ENCODE peak calls at places on chromosomes 6 and 20, in five cellular contexts. S, D, U, K and J are unnamed samples.

GRCh38 chr6:50093116-50093937 is 43.6 kb upstream of the DEFB112 start:
- DNase-seq in S (no peak), K (no peak), U (no peak), D (no peak), J (no peak)

GRCh38 chr20:34705383-34706021 is 1.4 kb downstream of the TP53INP2 start:
- DNase-seq in U (peak; percentile 33), K (no peak), S (peak; percentile 68), D (peak; percentile 23), J (peak; percentile 69)

GRCh38 chr6:54717849-54718455 is 128.6 kb upstream of the FAM83B start:
- DNase-seq in K (peak; percentile 61), S (no peak), U (peak; percentile 78), D (peak; percentile 64), J (peak; percentile 93)

GRCh38 chr6:169292340-169293124 is 38.9 kb upstream of the THBS2 start:
- DNase-seq in U (no peak), K (no peak), D (peak; percentile 87), S (no peak), J (peak; percentile 93)

GRCh38 chr20:23584434-23585199 is 16.3 kb upstream of the CST9L start:
- DNase-seq in S (no peak), U (no peak), K (no peak), D (no peak), J (no peak)

GRCh38 chr6:111686249-111686997 is 80.7 kb upstream of the TRAF3IP2 start:
- DNase-seq in U (no peak), S (no peak), D (no peak), K (no peak), J (no peak)

GRCh38 chr20:10217517-10218410 is 866 bp upstream of the SNAP25 start:
- DNase-seq in U (peak; percentile 37), S (peak; percentile 83), K (no peak), D (peak; percentile 90), J (peak; percentile 63)

GRCh38 chr6:35181933-35182612 is 31.7 kb upstream of the SCUBE3 start:
- DNase-seq in K (no peak), U (peak; percentile 41), D (peak; percentile 86), S (peak; percentile 92), J (peak; percentile 76)

GRCh38 chr6:81761197-81761596 is 8.7 kb upstream of the TENT5A start:
- DNase-seq in U (no peak), D (peak; percentile 35), S (no peak), K (no peak), J (peak; percentile 48)

GRCh38 chr6:108684809-108685329 is 124.2 kb downstream of the FOXO3 start:
- DNase-seq in U (no peak), S (no peak), K (no peak), D (peak; percentile 32), J (no peak)

GRCh38 chr6:3432416-3432815 is 24.4 kb downstream of the SLC22A23 start:
- DNase-seq in U (no peak), D (no peak), K (no peak), S (no peak), J (peak; percentile 93)

GRCh38 chr6:32255212-32256153 is 31.6 kb upstream of the NOTCH4 start:
- DNase-seq in U (peak; percentile 53), D (peak; percentile 95), S (peak; percentile 81), K (no peak), J (peak; percentile 91)

GRCh38 chr6:159953091-159953581 is 15.7 kb upstream of the IGF2R start:
- DNase-seq in S (peak; percentile 73), U (no peak), K (no peak), D (peak; percentile 96), J (peak; percentile 83)

GRCh38 chr6:21856844-21857243 is 263.3 kb downstream of the SOX4 start:
- DNase-seq in S (no peak), U (no peak), K (no peak), D (peak; percentile 53), J (peak; percentile 91)

GRCh38 chr6:15389759-15390723 is 144.2 kb downstream of the JARID2 start:
- DNase-seq in D (peak; percentile 78), U (no peak), S (no peak), K (peak; percentile 69), J (no peak)

GRCh38 chr6:19478992-19479391 is 358.2 kb upstream of the ID4 start:
- DNase-seq in K (no peak), S (no peak), D (peak; percentile 10), U (no peak), J (peak; percentile 48)

GRCh38 chr6:17096657-17097056 is 5.2 kb upstream of the STMND1 start:
- DNase-seq in S (no peak), U (no peak), K (no peak), D (no peak), J (no peak)

GRCh38 chr6:140264451-140264850 is 890.0 kb upstream of the CITED2 start:
- DNase-seq in D (no peak), K (no peak), U (no peak), S (no peak), J (no peak)

GRCh38 chr20:45833030-45833882 is at the start of gene SNX21:
- DNase-seq in D (peak; percentile 97), S (peak; percentile 96), K (no peak), U (peak; percentile 80), J (peak; percentile 80)

GRCh38 chr6:63597142-63598000 is 25.1 kb downstream of the LOC128125822 start:
- DNase-seq in U (no peak), K (peak; percentile 5), D (peak; percentile 8), S (no peak), J (peak; percentile 65)

GRCh38 chr20:61932711-61933480 is 132.8 kb downstream of the TAF4 start:
- DNase-seq in D (no peak), K (no peak), S (peak; percentile 59), U (peak; percentile 6), J (no peak)

GRCh38 chr6:163667372-163668060 is 253.0 kb downstream of the QKI start:
- DNase-seq in K (peak; percentile 94), S (no peak), U (no peak), D (peak; percentile 17), J (no peak)

GRCh38 chr6:158283304-158284005 is 28.8 kb upstream of the TULP4 start:
- DNase-seq in S (no peak), K (peak; percentile 22), U (no peak), D (peak; percentile 56), J (peak; percentile 30)

GRCh38 chr6:133392015-133392414 is 150.9 kb downstream of the EYA4 start:
- DNase-seq in K (no peak), U (no peak), D (no peak), S (no peak), J (no peak)

GRCh38 chr6:122365775-122366403 is 33.6 kb upstream of the HSF2 start:
- DNase-seq in K (no peak), D (no peak), U (no peak), S (no peak), J (peak; percentile 17)

GRCh38 chr6:89986650-89987074 is 92.4 kb downstream of the GJA10 start:
- DNase-seq in U (no peak), D (peak; percentile 43), S (no peak), K (no peak), J (peak; percentile 76)

GRCh38 chr6:88492824-88493223 is 326.7 kb upstream of the CNR1 start:
- DNase-seq in D (peak; percentile 63), S (no peak), K (peak; percentile 53), U (no peak), J (peak; percentile 29)

DNA sequence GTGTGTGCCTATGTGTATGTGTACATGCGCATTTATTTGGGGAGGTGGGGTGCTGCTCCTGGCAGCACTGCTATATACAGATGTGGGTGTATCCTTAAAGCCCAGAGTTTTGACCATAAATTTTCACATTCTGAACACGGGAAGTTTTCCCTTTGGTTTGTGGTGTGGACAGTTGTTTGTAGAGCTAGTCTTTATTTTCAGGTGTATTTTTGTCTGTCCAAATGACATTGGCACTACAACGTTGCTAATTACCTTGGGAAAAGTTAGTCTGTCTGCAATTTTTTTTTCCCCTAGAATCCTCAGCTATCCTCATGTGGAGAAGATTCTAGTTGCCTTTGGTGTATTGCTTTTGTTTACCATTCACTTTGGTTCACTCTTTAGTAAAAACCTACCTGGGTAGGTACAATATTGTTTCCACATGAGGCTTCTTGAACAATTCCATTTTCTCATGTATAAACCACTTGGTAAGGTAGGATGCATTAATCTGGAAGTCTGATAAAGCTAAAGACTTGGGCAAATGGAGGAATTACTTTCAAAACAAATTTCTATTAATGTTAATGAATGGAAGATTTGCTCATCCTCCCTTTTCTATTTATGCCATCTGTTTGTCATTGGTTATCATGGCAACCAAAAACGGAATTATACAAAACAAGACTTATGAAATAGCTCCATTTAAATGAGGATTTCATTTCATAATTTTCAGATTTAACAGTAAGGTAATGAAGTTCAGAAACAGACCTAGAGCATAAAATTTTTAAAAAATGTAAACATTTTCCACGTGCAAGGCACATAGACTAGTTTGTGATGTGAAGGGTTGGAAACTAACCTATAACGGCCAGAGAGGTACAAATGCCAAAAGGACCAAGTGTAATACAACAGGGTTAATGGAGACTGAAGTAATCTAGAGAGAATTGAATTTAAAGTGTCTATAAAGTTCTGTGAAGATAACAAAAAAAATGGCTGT is 3.9 kb downstream of the CCN2 start:
- DNase-seq in K (no peak), S (no peak), U (peak; percentile 35), D (peak; percentile 84), J (peak; percentile 29)
- H3K4me3 ChIP-seq in K (no peak overlapping the region), S (peak overlapping the region; percentile 89), U (no peak overlapping the region), D (peak overlapping the region; percentile 75), J (no peak overlapping the region)

GRCh38 chr6:95364016-95364604 is 213.2 kb upstream of the MANEA start:
- DNase-seq in D (peak; percentile 20), U (no peak), S (no peak), K (peak; percentile 39), J (peak; percentile 37)
- TF ChIP-seq CTCF in D (peak; percentile 28), U (peak; percentile 39), S (no peak), K (peak; percentile 80), J (peak; percentile 28)

DNA sequence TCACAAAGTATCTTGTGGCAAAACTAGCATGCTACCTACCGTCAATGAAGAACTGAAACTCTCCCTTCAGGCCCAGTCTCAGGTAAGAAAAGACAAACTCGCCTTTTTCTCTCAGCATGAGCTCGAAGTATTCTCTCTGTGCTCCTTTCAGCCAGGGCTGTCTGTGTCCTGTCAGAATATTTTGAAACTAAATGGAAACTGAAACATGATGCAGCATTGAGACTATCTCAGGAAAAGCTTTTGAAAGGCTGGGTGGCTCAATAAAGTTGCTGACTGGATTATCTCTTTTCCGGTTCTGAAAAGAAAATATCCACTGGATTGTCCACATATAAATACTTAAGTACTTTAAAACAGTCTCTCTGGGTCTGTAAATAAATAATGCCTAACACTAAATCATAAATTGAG is 718 bp downstream of the CALHM5 start:
- DNase-seq in S (no peak), U (no peak), K (no peak), D (peak; percentile 39), J (no peak)
- H3K4me3 ChIP-seq in S (peak overlapping the region; percentile 55), U (no peak overlapping the region), K (no peak overlapping the region), D (peak overlapping the region; percentile 59), J (no peak overlapping the region)

DNA sequence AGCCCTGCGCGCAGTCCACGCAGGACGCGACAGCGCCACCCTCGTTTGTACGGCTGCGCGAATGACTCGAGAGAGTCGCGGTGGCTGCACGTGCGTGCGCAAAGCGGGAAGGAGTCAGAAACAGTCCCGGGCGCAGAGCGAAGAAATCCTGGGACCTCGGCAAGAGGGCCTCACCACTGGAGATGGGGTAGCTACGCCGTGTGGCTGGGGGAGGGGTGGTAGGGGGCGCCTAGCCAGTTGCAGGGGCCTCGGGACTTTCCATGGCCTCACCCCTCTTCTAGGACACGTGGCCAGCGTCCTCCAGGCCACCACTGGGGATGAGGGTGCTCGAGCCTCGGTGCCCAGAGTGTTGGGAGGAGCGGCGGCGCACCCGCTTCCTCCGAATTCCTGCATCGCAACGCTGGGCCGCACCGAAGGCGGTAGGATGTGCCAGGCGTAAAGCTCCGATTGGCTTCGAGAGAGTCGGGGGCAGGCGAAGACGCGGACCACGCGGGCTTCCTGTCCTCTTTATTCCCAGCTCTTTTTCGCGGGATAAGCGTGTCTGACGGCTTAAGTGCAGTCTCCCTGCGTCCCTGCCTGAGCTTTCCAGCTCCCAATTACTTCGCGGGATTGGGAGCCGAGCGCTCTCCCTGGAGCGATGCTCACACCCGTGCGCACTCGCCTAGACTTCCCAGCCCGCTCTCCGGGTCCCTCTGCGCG is 38.7 kb downstream of the NCR2 start:
- DNase-seq in K (no peak), U (no peak), S (no peak), D (peak; percentile 1), J (no peak)
- TF ChIP-seq CTCF in K (no peak), U (no peak), S (no peak), D (no peak), J (no peak)